ENCODE peak calls at places on chromosomes 6 and 20, in four cellular contexts. G is T-helper 17 cell, E is tibial artery, P is cardiac muscle cell. B is an unnamed sample.

GRCh38 chr6:25640446-25640845 is 11.6 kb upstream of the SCGN start:
- DNase-seq in G (no peak), E (no peak), P (no peak), B (no peak)

GRCh38 chr6:43129434-43130194 is 41.5 kb upstream of the SRF start:
- DNase-seq in G (no peak), E (no peak), P (peak), B (no peak)

GRCh38 chr6:22025468-22026159 is 271.2 kb downstream of the PRL start:
- DNase-seq in G (no peak), E (no peak), P (peak), B (peak)

GRCh38 chr20:64131406-64131805 is 24.0 kb upstream of the NPBWR2 start:
- DNase-seq in G (no peak), E (no peak), P (no peak), B (no peak)

GRCh38 chr20:699811-700338 is 24.3 kb upstream of the SCRT2 start:
- DNase-seq in G (no peak), E (no peak), P (peak), B (peak)

GRCh38 chr6:90619221-90619620 is 32.3 kb upstream of the MAP3K7 start:
- DNase-seq in G (no peak), E (no peak), P (no peak), B (no peak)

GRCh38 chr20:58749979-58750378 is 57.4 kb downstream of the NPEPL1 start:
- DNase-seq in G (no peak), E (no peak), P (no peak), B (no peak)

GRCh38 chr6:158069800-158070195 is 88.1 kb downstream of the SYNJ2 start:
- DNase-seq in G (no peak), E (no peak), P (no peak), B (no peak)

GRCh38 chr6:133254552-133255228 is 13.5 kb downstream of the EYA4 start:
- DNase-seq in G (no peak), E (no peak), P (no peak), B (no peak)